ENCODE peak calls at places on chromosomes 7 and 10, in nine cellular contexts. N is effector memory CD8-positive, alpha-beta T cell; L is cerebellar cortex; O is left ventricle myocardium inferior; U is testis; A is spleen; X is MM.1S; H is lower lobe of right lung; F is right lobe of liver. P is an unnamed sample.

GRCh38 chr10:124539935-124540641 is 78.5 kb downstream of the LHPP start:
- DNase-seq in N (peak), L (no peak), O (peak), U (peak), A (peak), X (peak), H (peak), F (peak), P (peak)

GRCh38 chr7:114086906-114087651 is 168.3 kb upstream of the PPP1R3A start:
- DNase-seq in N (no peak), L (no peak), O (no peak), U (no peak), A (peak), X (peak), H (peak), F (peak), P (peak)

GRCh38 chr10:46525824-46526681 is 30.4 kb downstream of the GPRIN2 start:
- DNase-seq in N (no peak), L (no peak), O (no peak), U (no peak), A (no peak), X (no peak), H (no peak), F (no peak), P (no peak)

GRCh38 chr10:125035136-125035535 is 93.2 kb downstream of the ZRANB1 start:
- DNase-seq in N (no peak), L (no peak), O (no peak), U (no peak), A (no peak), X (no peak), H (no peak), F (no peak), P (peak)

GRCh38 chr7:123615344-123615743 is 13.7 kb downstream of the ASB15 start:
- DNase-seq in N (no peak), L (no peak), O (no peak), U (no peak), A (no peak), X (no peak), H (no peak), F (no peak), P (no peak)

GRCh38 chr7:80312139-80312661 is 177.6 kb downstream of the GNAI1 start:
- DNase-seq in N (no peak), L (peak), O (no peak), U (no peak), A (no peak), X (no peak), H (no peak), F (no peak), P (no peak)

GRCh38 chr10:96910488-96911395 is 78.6 kb downstream of the LCOR start:
- DNase-seq in N (peak), L (peak), O (no peak), U (no peak), A (no peak), X (peak), H (no peak), F (no peak), P (no peak)

GRCh38 chr7:47786557-47787248 is 161.6 kb downstream of the PKD1L1 start:
- DNase-seq in N (no peak), L (peak), O (peak), U (peak), A (no peak), X (no peak), H (no peak), F (peak), P (peak)

GRCh38 chr7:146503844-146504243 is 387.2 kb downstream of the CNTNAP2 start:
- DNase-seq in N (no peak), L (no peak), O (no peak), U (no peak), A (no peak), X (no peak), H (no peak), F (no peak), P (no peak)

GRCh38 chr10:98349508-98349922 is 65.5 kb downstream of the PYROXD2 start:
- DNase-seq in N (no peak), L (no peak), O (peak), U (no peak), A (no peak), X (no peak), H (no peak), F (no peak), P (no peak)

GRCh38 chr10:16716051-16716450 is 101.2 kb downstream of the RSU1 start:
- DNase-seq in N (no peak), L (no peak), O (no peak), U (no peak), A (no peak), X (no peak), H (no peak), F (no peak), P (no peak)

GRCh38 chr10:6580279-6581029 is 378 bp upstream of the PRKCQ start:
- DNase-seq in N (peak), L (peak), O (peak), U (peak), A (peak), X (peak), H (peak), F (peak), P (peak)

GRCh38 chr7:111532625-111533024 is 29.7 kb downstream of the IMMP2L start:
- DNase-seq in N (no peak), L (peak), O (peak), U (no peak), A (no peak), X (no peak), H (no peak), F (no peak), P (no peak)

GRCh38 chr7:28082071-28082470 is 98.5 kb downstream of the JAZF1 start:
- DNase-seq in N (no peak), L (no peak), O (no peak), U (no peak), A (no peak), X (no peak), H (no peak), F (no peak), P (no peak)

GRCh38 chr10:92027141-92027540 is 103.6 kb downstream of the BTAF1 start:
- DNase-seq in N (no peak), L (no peak), O (no peak), U (no peak), A (no peak), X (no peak), H (no peak), F (no peak), P (no peak)

GRCh38 chr10:71565284-71566000 is 154.1 kb downstream of the C10orf105 start:
- DNase-seq in N (no peak), L (no peak), O (no peak), U (no peak), A (no peak), X (no peak), H (no peak), F (no peak), P (no peak)

GRCh38 chr7:5421626-5422323 is 1.9 kb downstream of the TNRC18 start:
- DNase-seq in N (no peak), L (peak), O (peak), U (peak), A (peak), X (no peak), H (peak), F (peak), P (peak)

GRCh38 chr7:21944616-21945373 is 904 bp downstream of the CDCA7L start:
- DNase-seq in N (no peak), L (peak), O (peak), U (peak), A (peak), X (peak), H (peak), F (peak), P (peak)

GRCh38 chr10:93199221-93199681 is 125.6 kb downstream of the CYP26A1 start:
- DNase-seq in N (no peak), L (peak), O (peak), U (peak), A (no peak), X (no peak), H (peak), F (peak), P (no peak)

GRCh38 chr7:47360301-47360900 is 221.5 kb downstream of the TNS3 start:
- DNase-seq in N (no peak), L (no peak), O (no peak), U (no peak), A (peak), X (no peak), H (no peak), F (no peak), P (no peak)

GRCh38 chr10:122673731-122674130 is 25.9 kb downstream of the C10orf120 start:
- DNase-seq in N (no peak), L (no peak), O (no peak), U (no peak), A (no peak), X (no peak), H (no peak), F (no peak), P (no peak)

GRCh38 chr10:5317547-5318107 is 47.1 kb upstream of the UCN3 start:
- DNase-seq in N (peak), L (no peak), O (no peak), U (no peak), A (no peak), X (no peak), H (no peak), F (no peak), P (peak)

GRCh38 chr7:17832820-17833219 is 107.5 kb downstream of the SNX13 start:
- DNase-seq in N (no peak), L (no peak), O (no peak), U (no peak), A (no peak), X (no peak), H (no peak), F (no peak), P (no peak)

GRCh38 chr10:31677198-31678138 is 251.2 kb downstream of the ARHGAP12 start:
- DNase-seq in N (no peak), L (peak), O (no peak), U (no peak), A (no peak), X (no peak), H (no peak), F (no peak), P (peak)

GRCh38 chr10:90856964-90857634 is 740 bp downstream of the HTR7 start:
- DNase-seq in N (no peak), L (no peak), O (no peak), U (peak), A (peak), X (no peak), H (no peak), F (peak), P (peak)